ENCODE peak calls at places on chromosomes 13 and 19, in seven cellular contexts. One of them, this sample, is unnamed.

GRCh38 chr13:61765181-61765742 is 349.6 kb upstream of the PCDH20 start:
- DNase-seq in lower leg skin: no peak
- DNase-seq in naive thymus-derived CD8-positive, alpha-beta T cell: no peak
- DNase-seq in stimulated activated naive B cell treated with anti-CD40 and anti-IgM and Interleukin-4, amounts not matched to agents 10 μg/mL and 1 μg/mL and 100 μg/mL, for 72 hours: no peak
- DNase-seq in HFFc6: no peak
- DNase-seq in colonic mucosa: no peak
- DNase-seq in stimulated activated CD8-positive, alpha-beta memory T cell treated with anti-CD3 and anti-CD28 coated beads, Interleukin-15, amount 100 ng/mL, for 4 hours: no peak
- DNase-seq in this sample: no peak

GRCh38 chr13:89932902-89933301 is 1414.6 kb upstream of the MIR17HG start:
- DNase-seq in colonic mucosa: no peak
- DNase-seq in lower leg skin: no peak
- DNase-seq in HFFc6: no peak
- DNase-seq in naive thymus-derived CD8-positive, alpha-beta T cell: no peak
- DNase-seq in stimulated activated naive B cell treated with anti-CD40 and anti-IgM and Interleukin-4, amounts not matched to agents 10 μg/mL and 1 μg/mL and 100 μg/mL, for 72 hours: no peak
- DNase-seq in stimulated activated CD8-positive, alpha-beta memory T cell treated with anti-CD3 and anti-CD28 coated beads, Interleukin-15, amount 100 ng/mL, for 4 hours: no peak
- DNase-seq in this sample: no peak

GRCh38 chr19:41957838-41958366 is 1.2 kb downstream of the RABAC1 start:
- DNase-seq in colonic mucosa: peak
- DNase-seq in stimulated activated naive B cell treated with anti-CD40 and anti-IgM and Interleukin-4, amounts not matched to agents 10 μg/mL and 1 μg/mL and 100 μg/mL, for 72 hours: peak
- DNase-seq in stimulated activated CD8-positive, alpha-beta memory T cell treated with anti-CD3 and anti-CD28 coated beads, Interleukin-15, amount 100 ng/mL, for 4 hours: no peak
- DNase-seq in lower leg skin: no peak
- DNase-seq in HFFc6: peak
- DNase-seq in naive thymus-derived CD8-positive, alpha-beta T cell: peak
- DNase-seq in this sample: peak

GRCh38 chr13:113956571-113956970 is 17.3 kb downstream of the C13orf46 start:
- DNase-seq in colonic mucosa: no peak
- DNase-seq in HFFc6: no peak
- DNase-seq in naive thymus-derived CD8-positive, alpha-beta T cell: no peak
- DNase-seq in lower leg skin: no peak
- DNase-seq in stimulated activated naive B cell treated with anti-CD40 and anti-IgM and Interleukin-4, amounts not matched to agents 10 μg/mL and 1 μg/mL and 100 μg/mL, for 72 hours: no peak
- DNase-seq in stimulated activated CD8-positive, alpha-beta memory T cell treated with anti-CD3 and anti-CD28 coated beads, Interleukin-15, amount 100 ng/mL, for 4 hours: no peak
- DNase-seq in this sample: no peak

GRCh38 chr13:80988752-80989151 is 647.8 kb upstream of the SPRY2 start:
- DNase-seq in naive thymus-derived CD8-positive, alpha-beta T cell: no peak
- DNase-seq in lower leg skin: no peak
- DNase-seq in HFFc6: no peak
- DNase-seq in stimulated activated CD8-positive, alpha-beta memory T cell treated with anti-CD3 and anti-CD28 coated beads, Interleukin-15, amount 100 ng/mL, for 4 hours: no peak
- DNase-seq in colonic mucosa: no peak
- DNase-seq in stimulated activated naive B cell treated with anti-CD40 and anti-IgM and Interleukin-4, amounts not matched to agents 10 μg/mL and 1 μg/mL and 100 μg/mL, for 72 hours: no peak
- DNase-seq in this sample: no peak

GRCh38 chr19:46181386-46181774 is 33.3 kb downstream of the IGFL2 start:
- DNase-seq in naive thymus-derived CD8-positive, alpha-beta T cell: no peak
- DNase-seq in HFFc6: peak
- DNase-seq in colonic mucosa: no peak
- DNase-seq in stimulated activated CD8-positive, alpha-beta memory T cell treated with anti-CD3 and anti-CD28 coated beads, Interleukin-15, amount 100 ng/mL, for 4 hours: no peak
- DNase-seq in stimulated activated naive B cell treated with anti-CD40 and anti-IgM and Interleukin-4, amounts not matched to agents 10 μg/mL and 1 μg/mL and 100 μg/mL, for 72 hours: no peak
- DNase-seq in lower leg skin: no peak
- DNase-seq in this sample: no peak

GRCh38 chr19:11480081-11480926 is 542 bp downstream of the ELAVL3 start:
- DNase-seq in colonic mucosa: no peak
- DNase-seq in stimulated activated CD8-positive, alpha-beta memory T cell treated with anti-CD3 and anti-CD28 coated beads, Interleukin-15, amount 100 ng/mL, for 4 hours: no peak
- DNase-seq in lower leg skin: no peak
- DNase-seq in stimulated activated naive B cell treated with anti-CD40 and anti-IgM and Interleukin-4, amounts not matched to agents 10 μg/mL and 1 μg/mL and 100 μg/mL, for 72 hours: no peak
- DNase-seq in HFFc6: no peak
- DNase-seq in naive thymus-derived CD8-positive, alpha-beta T cell: no peak
- DNase-seq in this sample: no peak

GRCh38 chr13:110108348-110109139 is 198.4 kb downstream of the COL4A1 start:
- DNase-seq in stimulated activated CD8-positive, alpha-beta memory T cell treated with anti-CD3 and anti-CD28 coated beads, Interleukin-15, amount 100 ng/mL, for 4 hours: no peak
- DNase-seq in stimulated activated naive B cell treated with anti-CD40 and anti-IgM and Interleukin-4, amounts not matched to agents 10 μg/mL and 1 μg/mL and 100 μg/mL, for 72 hours: no peak
- DNase-seq in HFFc6: peak
- DNase-seq in naive thymus-derived CD8-positive, alpha-beta T cell: no peak
- DNase-seq in colonic mucosa: peak
- DNase-seq in lower leg skin: peak
- DNase-seq in this sample: peak

GRCh38 chr13:52164989-52165388 is 5.6 kb upstream of the NEK3 start:
- DNase-seq in naive thymus-derived CD8-positive, alpha-beta T cell: no peak
- DNase-seq in lower leg skin: no peak
- DNase-seq in stimulated activated CD8-positive, alpha-beta memory T cell treated with anti-CD3 and anti-CD28 coated beads, Interleukin-15, amount 100 ng/mL, for 4 hours: no peak
- DNase-seq in HFFc6: no peak
- DNase-seq in stimulated activated naive B cell treated with anti-CD40 and anti-IgM and Interleukin-4, amounts not matched to agents 10 μg/mL and 1 μg/mL and 100 μg/mL, for 72 hours: no peak
- DNase-seq in colonic mucosa: no peak
- DNase-seq in this sample: no peak

GRCh38 chr13:51955841-51956603 is 55.2 kb downstream of the ATP7B start:
- DNase-seq in HFFc6: no peak
- DNase-seq in lower leg skin: no peak
- DNase-seq in colonic mucosa: peak
- DNase-seq in stimulated activated naive B cell treated with anti-CD40 and anti-IgM and Interleukin-4, amounts not matched to agents 10 μg/mL and 1 μg/mL and 100 μg/mL, for 72 hours: no peak
- DNase-seq in naive thymus-derived CD8-positive, alpha-beta T cell: no peak
- DNase-seq in stimulated activated CD8-positive, alpha-beta memory T cell treated with anti-CD3 and anti-CD28 coated beads, Interleukin-15, amount 100 ng/mL, for 4 hours: no peak
- DNase-seq in this sample: no peak

GRCh38 chr19:16896913-16897571 is 8.2 kb downstream of the F2RL3 start:
- DNase-seq in colonic mucosa: peak
- DNase-seq in HFFc6: peak
- DNase-seq in stimulated activated CD8-positive, alpha-beta memory T cell treated with anti-CD3 and anti-CD28 coated beads, Interleukin-15, amount 100 ng/mL, for 4 hours: peak
- DNase-seq in naive thymus-derived CD8-positive, alpha-beta T cell: peak
- DNase-seq in lower leg skin: peak
- DNase-seq in stimulated activated naive B cell treated with anti-CD40 and anti-IgM and Interleukin-4, amounts not matched to agents 10 μg/mL and 1 μg/mL and 100 μg/mL, for 72 hours: peak
- DNase-seq in this sample: no peak

GRCh38 chr13:59360108-59360507 is 803.6 kb downstream of the DIAPH3 start:
- DNase-seq in HFFc6: no peak
- DNase-seq in stimulated activated CD8-positive, alpha-beta memory T cell treated with anti-CD3 and anti-CD28 coated beads, Interleukin-15, amount 100 ng/mL, for 4 hours: no peak
- DNase-seq in naive thymus-derived CD8-positive, alpha-beta T cell: no peak
- DNase-seq in stimulated activated naive B cell treated with anti-CD40 and anti-IgM and Interleukin-4, amounts not matched to agents 10 μg/mL and 1 μg/mL and 100 μg/mL, for 72 hours: no peak
- DNase-seq in colonic mucosa: no peak
- DNase-seq in lower leg skin: no peak
- DNase-seq in this sample: no peak

This sample was measured in LNCaP clone FGC.